ENCODE peak calls at places on chromosomes 11 and 22, in five cellular contexts. One of them, this sample, is unnamed.

GRCh38 chr11:2122222-2122906 is 16.8 kb downstream of the IGF2 start:
- DNase-seq in pulmonary artery endothelial cell: no peak
- DNase-seq in activated CD4-positive, alpha-beta T cell treated with anti-CD3 and anti-CD28 coated beads, Interleukin-2, amount 50 U/mL, for 1 hour: no peak
- DNase-seq in skeletal muscle cell: no peak
- DNase-seq in Right ventricle myocardium superior: peak; percentile 28
- DNase-seq in this sample: peak; percentile 62

GRCh38 chr11:30019481-30019880 is 2.7 kb upstream of the KCNA4 start:
- DNase-seq in pulmonary artery endothelial cell: no peak
- DNase-seq in activated CD4-positive, alpha-beta T cell treated with anti-CD3 and anti-CD28 coated beads, Interleukin-2, amount 50 U/mL, for 1 hour: no peak
- DNase-seq in skeletal muscle cell: no peak
- DNase-seq in Right ventricle myocardium superior: no peak
- DNase-seq in this sample: no peak

GRCh38 chr11:75103380-75104026 is 6.8 kb upstream of the OR2AT4 start:
- DNase-seq in pulmonary artery endothelial cell: no peak
- DNase-seq in activated CD4-positive, alpha-beta T cell treated with anti-CD3 and anti-CD28 coated beads, Interleukin-2, amount 50 U/mL, for 1 hour: no peak
- DNase-seq in skeletal muscle cell: peak; percentile 16
- DNase-seq in Right ventricle myocardium superior: no peak
- DNase-seq in this sample: no peak

GRCh38 chr11:63915961-63916836 is 765 bp downstream of the RCOR2 start:
- DNase-seq in pulmonary artery endothelial cell: no peak
- DNase-seq in activated CD4-positive, alpha-beta T cell treated with anti-CD3 and anti-CD28 coated beads, Interleukin-2, amount 50 U/mL, for 1 hour: peak; percentile 33
- DNase-seq in skeletal muscle cell: no peak
- DNase-seq in Right ventricle myocardium superior: peak; percentile 70
- DNase-seq in this sample: no peak

GRCh38 chr11:57230316-57230715 is 6.7 kb downstream of the APLNR start:
- DNase-seq in pulmonary artery endothelial cell: no peak
- DNase-seq in activated CD4-positive, alpha-beta T cell treated with anti-CD3 and anti-CD28 coated beads, Interleukin-2, amount 50 U/mL, for 1 hour: no peak
- DNase-seq in skeletal muscle cell: no peak
- DNase-seq in Right ventricle myocardium superior: no peak
- DNase-seq in this sample: no peak

GRCh38 chr22:26972281-26972680 is 314.9 kb downstream of the MIAT start:
- DNase-seq in pulmonary artery endothelial cell: no peak
- DNase-seq in activated CD4-positive, alpha-beta T cell treated with anti-CD3 and anti-CD28 coated beads, Interleukin-2, amount 50 U/mL, for 1 hour: no peak
- DNase-seq in skeletal muscle cell: no peak
- DNase-seq in Right ventricle myocardium superior: no peak
- DNase-seq in this sample: no peak

GRCh38 chr11:44753965-44754645 is 27.3 kb downstream of the TSPAN18 start:
- DNase-seq in pulmonary artery endothelial cell: no peak
- DNase-seq in activated CD4-positive, alpha-beta T cell treated with anti-CD3 and anti-CD28 coated beads, Interleukin-2, amount 50 U/mL, for 1 hour: no peak
- DNase-seq in skeletal muscle cell: no peak
- DNase-seq in Right ventricle myocardium superior: no peak
- DNase-seq in this sample: no peak

GRCh38 chr22:43031617-43032016 is 16.7 kb upstream of the PACSIN2 start:
- DNase-seq in pulmonary artery endothelial cell: no peak
- DNase-seq in activated CD4-positive, alpha-beta T cell treated with anti-CD3 and anti-CD28 coated beads, Interleukin-2, amount 50 U/mL, for 1 hour: no peak
- DNase-seq in skeletal muscle cell: no peak
- DNase-seq in Right ventricle myocardium superior: no peak
- DNase-seq in this sample: no peak

GRCh38 chr22:20865331-20865730 is 6.5 kb downstream of the SNAP29 start:
- DNase-seq in pulmonary artery endothelial cell: no peak
- DNase-seq in activated CD4-positive, alpha-beta T cell treated with anti-CD3 and anti-CD28 coated beads, Interleukin-2, amount 50 U/mL, for 1 hour: no peak
- DNase-seq in skeletal muscle cell: no peak
- DNase-seq in Right ventricle myocardium superior: no peak
- DNase-seq in this sample: no peak

GRCh38 chr11:126318642-126319373 is 14.9 kb downstream of the DCPS start:
- DNase-seq in pulmonary artery endothelial cell: no peak
- DNase-seq in activated CD4-positive, alpha-beta T cell treated with anti-CD3 and anti-CD28 coated beads, Interleukin-2, amount 50 U/mL, for 1 hour: no peak
- DNase-seq in skeletal muscle cell: peak; percentile 91
- DNase-seq in Right ventricle myocardium superior: peak; percentile 43
- DNase-seq in this sample: peak; percentile 94

GRCh38 chr22:31229402-31230140 is 17.5 kb downstream of the LIMK2 start:
- DNase-seq in pulmonary artery endothelial cell: no peak
- DNase-seq in activated CD4-positive, alpha-beta T cell treated with anti-CD3 and anti-CD28 coated beads, Interleukin-2, amount 50 U/mL, for 1 hour: no peak
- DNase-seq in skeletal muscle cell: no peak
- DNase-seq in Right ventricle myocardium superior: no peak
- DNase-seq in this sample: no peak

GRCh38 chr22:37282385-37282677 is at the start of gene CYTH4:
- DNase-seq in pulmonary artery endothelial cell: no peak
- DNase-seq in activated CD4-positive, alpha-beta T cell treated with anti-CD3 and anti-CD28 coated beads, Interleukin-2, amount 50 U/mL, for 1 hour: peak; percentile 81
- DNase-seq in skeletal muscle cell: no peak
- DNase-seq in Right ventricle myocardium superior: peak; percentile 86
- DNase-seq in this sample: no peak

This sample was measured in astrocyte of the cerebellum.